ENCODE peak calls at places on chromosome 4, in six cellular contexts. S is occipital lobe; F is mesothelial cell of epicardium; Z is activated gamma-delta T cell treated with Interleukin-2 at 50 U/mL for 16 hours; O is activated CD4-positive, alpha-beta T cell treated with anti-CD3 and anti-CD28 coated beads for 24 hours; R is ACHN. C is an unnamed sample.

GRCh38 chr4:124710911-124711310 is 1.6 kb downstream of the ANKRD50 start:
- DNase-seq in S (no peak), F (no peak), Z (no peak), O (no peak), R (peak), C (no peak)

GRCh38 chr4:7206856-7207567 is 14.7 kb downstream of the SORCS2 start:
- DNase-seq in S (peak), F (no peak), Z (no peak), O (no peak), R (peak), C (no peak)

GRCh38 chr4:23922535-23923115 is 32.8 kb upstream of the PPARGC1A start:
- DNase-seq in S (no peak), F (no peak), Z (no peak), O (no peak), R (no peak), C (no peak)

GRCh38 chr4:4680758-4681157 is 138.9 kb upstream of the STX18 start:
- DNase-seq in S (no peak), F (no peak), Z (no peak), O (no peak), R (no peak), C (no peak)

GRCh38 chr4:6470502-6471302 is 1.7 kb downstream of the PPP2R2C start:
- DNase-seq in S (peak), F (no peak), Z (no peak), O (no peak), R (peak), C (no peak)

GRCh38 chr4:159105761-159106243 is 2.9 kb downstream of the RAPGEF2 start:
- DNase-seq in S (no peak), F (no peak), Z (no peak), O (no peak), R (no peak), C (no peak)

GRCh38 chr4:28973591-28974350 is 1746.4 kb upstream of the PCDH7 start:
- DNase-seq in S (no peak), F (no peak), Z (no peak), O (no peak), R (no peak), C (no peak)

GRCh38 chr4:3440979-3441500 is 728 bp upstream of the HGFAC start:
- DNase-seq in S (no peak), F (no peak), Z (no peak), O (no peak), R (no peak), C (no peak)

GRCh38 chr4:57158221-57158620 is 48.0 kb upstream of the IGFBP7 start:
- DNase-seq in S (no peak), F (no peak), Z (no peak), O (no peak), R (peak), C (no peak)

GRCh38 chr4:82275431-82276423 is 98.1 kb downstream of the HNRNPD start:
- DNase-seq in S (no peak), F (no peak), Z (no peak), O (no peak), R (no peak), C (no peak)

GRCh38 chr4:19532120-19532848 is 719.4 kb upstream of the SLIT2 start:
- DNase-seq in S (no peak), F (no peak), Z (no peak), O (no peak), R (no peak), C (no peak)

GRCh38 chr4:86963697-86964096 is 28.9 kb downstream of the AFF1 start:
- DNase-seq in S (no peak), F (no peak), Z (no peak), O (no peak), R (peak), C (no peak)

GRCh38 chr4:139171878-139172691 is 4.9 kb downstream of the ELF2 start:
- DNase-seq in S (no peak), F (no peak), Z (no peak), O (no peak), R (peak), C (no peak)

GRCh38 chr4:3684546-3684945 is 81.6 kb upstream of the ADRA2C start:
- DNase-seq in S (no peak), F (peak), Z (no peak), O (no peak), R (no peak), C (no peak)

GRCh38 chr4:40199999-40200880 is 3.4 kb downstream of the RHOH start:
- DNase-seq in S (no peak), F (no peak), Z (peak), O (no peak), R (no peak), C (no peak)

GRCh38 chr4:165048170-165048569 is 5.5 kb upstream of the TRIM75 start:
- DNase-seq in S (no peak), F (no peak), Z (no peak), O (no peak), R (no peak), C (no peak)

GRCh38 chr4:40058121-40058520 is 1.5 kb downstream of the N4BP2 start:
- DNase-seq in S (no peak), F (no peak), Z (no peak), O (no peak), R (no peak), C (no peak)

GRCh38 chr4:166045457-166045856 is 172.4 kb downstream of the TLL1 start:
- DNase-seq in S (no peak), F (no peak), Z (no peak), O (no peak), R (no peak), C (no peak)

GRCh38 chr4:19693949-19694597 is 557.6 kb upstream of the SLIT2 start:
- DNase-seq in S (no peak), F (no peak), Z (no peak), O (no peak), R (no peak), C (no peak)

GRCh38 chr4:94274912-94275311 is 67.2 kb downstream of the SMARCAD1 start:
- DNase-seq in S (no peak), F (no peak), Z (no peak), O (no peak), R (no peak), C (no peak)

GRCh38 chr4:167232805-167233522 is 1.3 kb downstream of the SPOCK3 start:
- DNase-seq in S (no peak), F (no peak), Z (no peak), O (no peak), R (no peak), C (no peak)

GRCh38 chr4:121156822-121157769 is 7.0 kb downstream of the TNIP3 start:
- DNase-seq in S (no peak), F (peak), Z (peak), O (no peak), R (peak), C (peak)

GRCh38 chr4:139314047-139314800 is 11.9 kb upstream of the NDUFC1 start:
- DNase-seq in S (no peak), F (no peak), Z (no peak), O (no peak), R (no peak), C (no peak)

GRCh38 chr4:140188975-140189374 is 35.0 kb upstream of the MAML3 start:
- DNase-seq in S (no peak), F (no peak), Z (no peak), O (no peak), R (no peak), C (no peak)

GRCh38 chr4:176333076-176333475 is 13.3 kb downstream of the SPCS3 start:
- DNase-seq in S (no peak), F (no peak), Z (no peak), O (no peak), R (no peak), C (no peak)

GRCh38 chr4:161376275-161376674 is 787.5 kb downstream of the FSTL5 start:
- DNase-seq in S (no peak), F (no peak), Z (no peak), O (no peak), R (no peak), C (no peak)

GRCh38 chr4:57710053-57710452 is 599.9 kb upstream of the IGFBP7 start:
- DNase-seq in S (no peak), F (no peak), Z (no peak), O (no peak), R (no peak), C (no peak)

GRCh38 chr4:150570862-150571261 is 11.1 kb upstream of the MAB21L2 start:
- DNase-seq in S (no peak), F (no peak), Z (no peak), O (no peak), R (no peak), C (no peak)

GRCh38 chr4:175514174-175514573 is 297.9 kb downstream of the GPM6A start:
- DNase-seq in S (no peak), F (no peak), Z (no peak), O (no peak), R (no peak), C (no peak)

GRCh38 chr4:177901786-177902185 is 459.5 kb upstream of the AGA start:
- DNase-seq in S (no peak), F (no peak), Z (no peak), O (no peak), R (no peak), C (no peak)

GRCh38 chr4:174119051-174119450 is 164.4 kb downstream of the FBXO8 start:
- DNase-seq in S (no peak), F (no peak), Z (no peak), O (no peak), R (no peak), C (no peak)

GRCh38 chr4:7166981-7167700 is 25.2 kb upstream of the SORCS2 start:
- DNase-seq in S (no peak), F (no peak), Z (no peak), O (no peak), R (no peak), C (no peak)

GRCh38 chr4:165096776-165097175 is 15.9 kb downstream of the TMEM192 start:
- DNase-seq in S (no peak), F (no peak), Z (no peak), O (no peak), R (peak), C (no peak)

GRCh38 chr4:86181585-86181984 is 178.3 kb downstream of the MAPK10 start:
- DNase-seq in S (no peak), F (no peak), Z (no peak), O (no peak), R (peak), C (no peak)

GRCh38 chr4:103853627-103854026 is 133.8 kb upstream of the TACR3 start:
- DNase-seq in S (no peak), F (no peak), Z (no peak), O (no peak), R (no peak), C (no peak)

C was measured in naive thymus-derived CD8-positive, alpha-beta T cell.